ENCODE peak calls at places on chromosomes 3 and 15, in seven cellular contexts. N is heart right ventricle; C is CD8-positive, alpha-beta T cell; R is psoas muscle; L is cardiac muscle cell; K is mucosa of descending colon; X is adipocyte. W is an unnamed sample.

GRCh38 chr3:139343895-139344856 is at the start of gene MRPS22:
- DNase-seq in R (peak; percentile 88), L (peak; percentile 87), K (peak; percentile 89), X (peak; percentile 95), N (peak; percentile 69), C (peak; percentile 85), W (peak; percentile 86)

GRCh38 chr3:145942052-145942451 is 218.9 kb downstream of the PLOD2 start:
- DNase-seq in L (no peak), C (no peak), X (no peak), N (no peak), K (no peak), R (no peak), W (no peak)

GRCh38 chr3:52791928-52792327 is 2.7 kb upstream of the ITIH3 start:
- DNase-seq in X (no peak), C (no peak), L (no peak), R (no peak), K (no peak), N (no peak), W (no peak)

GRCh38 chr3:21783834-21784233 is 32.8 kb upstream of the ZNF385D start:
- DNase-seq in K (no peak), N (no peak), C (no peak), R (no peak), X (no peak), L (peak; percentile 62), W (no peak)

GRCh38 chr15:88066758-88067157 is 189.8 kb downstream of the NTRK3 start:
- DNase-seq in C (no peak), N (no peak), K (no peak), X (no peak), L (no peak), R (no peak), W (no peak)

GRCh38 chr15:39817892-39818291 is 35.3 kb upstream of the FSIP1 start:
- DNase-seq in L (no peak), N (no peak), R (no peak), K (no peak), X (peak; percentile 22), C (no peak), W (no peak)

GRCh38 chr3:82082796-82083195 is 321.4 kb upstream of the GBE1 start:
- DNase-seq in N (no peak), X (peak; percentile 62), R (no peak), L (no peak), K (no peak), C (no peak), W (no peak)

GRCh38 chr3:52177701-52178042 is 20.3 kb upstream of the ALAS1 start:
- DNase-seq in X (no peak), C (no peak), K (no peak), L (no peak), N (no peak), R (peak; percentile 17), W (no peak)

GRCh38 chr3:108403921-108404320 is 106.5 kb downstream of the MYH15 start:
- DNase-seq in K (no peak), C (no peak), L (no peak), R (no peak), N (no peak), X (no peak), W (no peak)

GRCh38 chr3:180116203-180116602 is 79.5 kb upstream of the PEX5L start:
- DNase-seq in L (no peak), N (no peak), C (no peak), R (no peak), K (no peak), X (no peak), W (no peak)

GRCh38 chr3:113275876-113276580 is 64.7 kb downstream of the BOC start:
- DNase-seq in X (peak; percentile 83), N (peak; percentile 36), K (no peak), R (peak; percentile 80), L (peak; percentile 23), C (no peak), W (no peak)

GRCh38 chr3:55639886-55640765 is 153.0 kb upstream of the WNT5A start:
- DNase-seq in R (no peak), N (no peak), C (no peak), L (no peak), X (no peak), K (no peak), W (no peak)

GRCh38 chr3:44301746-44302145 is 36.8 kb upstream of the TCAIM start:
- DNase-seq in R (no peak), N (no peak), X (no peak), C (no peak), L (no peak), K (no peak), W (no peak)

GRCh38 chr3:105758451-105758850 is 110.4 kb downstream of the CBLB start:
- DNase-seq in R (peak; percentile 46), N (no peak), L (no peak), X (no peak), K (no peak), C (no peak), W (no peak)

GRCh38 chr3:141399979-141400971 is 32.0 kb downstream of the ZBTB38 start:
- DNase-seq in L (peak; percentile 42), X (peak; percentile 29), C (no peak), K (peak; percentile 63), N (no peak), R (no peak), W (no peak)

GRCh38 chr3:141403576-141403975 is 35.3 kb downstream of the ZBTB38 start:
- DNase-seq in X (peak; percentile 22), N (no peak), K (no peak), R (no peak), L (no peak), C (no peak), W (peak; percentile 27)

GRCh38 chr3:141402476-141403171 is 34.3 kb downstream of the ZBTB38 start:
- DNase-seq in K (peak; percentile 69), N (peak; percentile 80), X (peak; percentile 80), R (peak; percentile 87), C (peak; percentile 80), L (peak; percentile 76), W (peak; percentile 49)

GRCh38 chr3:141401095-141401494 is 32.8 kb downstream of the ZBTB38 start:
- DNase-seq in K (no peak), X (peak; percentile 20), R (no peak), C (no peak), N (no peak), L (no peak), W (no peak)

DNA sequence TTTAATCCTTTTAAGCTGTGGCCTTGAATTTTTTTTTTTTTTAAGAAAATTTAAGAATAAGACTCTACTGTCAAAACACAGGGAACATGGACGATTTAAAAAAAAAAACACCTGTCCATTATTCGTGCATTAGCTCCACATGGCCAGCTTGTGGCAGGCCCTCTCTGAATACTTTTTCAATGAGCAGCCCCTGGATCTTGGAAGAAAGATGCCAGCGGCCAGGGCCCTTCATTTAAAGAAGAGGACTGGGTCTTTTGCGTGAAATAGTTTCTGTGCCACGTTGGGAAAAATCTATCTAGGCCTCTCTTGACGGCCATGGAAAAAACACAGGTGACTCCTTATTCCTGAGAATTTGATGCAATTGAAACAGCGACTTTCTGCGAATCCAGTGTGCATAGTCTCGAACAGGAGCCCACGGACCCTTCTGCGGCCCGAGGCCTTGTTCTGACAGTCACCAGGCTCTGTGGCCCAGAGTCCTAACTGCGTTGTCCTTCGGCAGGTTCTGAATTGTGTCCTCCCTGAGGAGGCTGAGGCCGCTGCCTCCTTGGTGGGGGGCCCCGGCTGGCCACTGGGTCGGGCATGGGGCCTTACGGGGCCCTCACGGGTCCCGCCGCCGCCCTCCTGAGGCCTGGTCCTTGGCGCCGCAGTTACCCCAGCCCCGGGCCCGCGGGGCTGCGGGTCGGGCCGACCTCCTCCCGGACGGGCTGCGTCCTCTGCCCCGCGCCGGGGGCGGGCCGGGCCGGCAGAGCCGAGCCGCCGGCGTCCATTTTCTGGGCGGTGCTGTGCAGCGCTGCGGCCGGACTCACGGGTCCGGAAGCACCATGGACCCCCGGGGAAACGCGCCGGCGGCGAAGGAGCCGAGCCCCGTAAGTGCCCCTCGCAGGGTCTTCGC is 33.5 kb downstream of the ZBTB38 start:
- DNase-seq in C (no peak), L (peak; percentile 66), R (peak; percentile 76), K (peak; percentile 63), N (peak; percentile 71), X (peak; percentile 62), W (no peak)
- H3K4me1 ChIP-seq in C (peaks cover 25% of the 10 kb centered on the region), L (peaks cover 25% of the 10 kb centered on the region), R (peaks cover 30% of the 10 kb centered on the region), K (peaks cover 25% of the 10 kb centered on the region), N (peaks cover 30% of the 10 kb centered on the region), X (peaks cover 58% of the 10 kb centered on the region), W (peaks cover 60% of the 10 kb centered on the region)

GRCh38 chr3:152203677-152204076 is 65.1 kb upstream of the MBNL1 start:
- DNase-seq in K (no peak), X (peak; percentile 66), C (no peak), N (no peak), R (no peak), L (no peak), W (no peak)
- H3K4me3 ChIP-seq in K (no peak overlapping the region), X (peak overlapping the region; percentile 62), C (peak overlapping the region; percentile 31), N (no peak overlapping the region), R (peak overlapping the region; percentile 61), L (no peak overlapping the region), W (peak overlapping the region; percentile 93)

GRCh38 chr15:52337961-52338535 is 42.4 kb upstream of the MYO5C start:
- DNase-seq in R (no peak), N (no peak), K (no peak), C (no peak), L (peak; percentile 49), X (no peak), W (peak; percentile 40)
- H3K4me1 ChIP-seq in R (peaks cover 6% of the 10 kb centered on the region), N (peaks cover 4% of the 10 kb centered on the region), K (peaks cover 3% of the 10 kb centered on the region), C (no peaks in the 10 kb centered on the region), L (peaks cover 4% of the 10 kb centered on the region), X (peaks cover 12% of the 10 kb centered on the region), W (no peaks in the 10 kb centered on the region)

DNA sequence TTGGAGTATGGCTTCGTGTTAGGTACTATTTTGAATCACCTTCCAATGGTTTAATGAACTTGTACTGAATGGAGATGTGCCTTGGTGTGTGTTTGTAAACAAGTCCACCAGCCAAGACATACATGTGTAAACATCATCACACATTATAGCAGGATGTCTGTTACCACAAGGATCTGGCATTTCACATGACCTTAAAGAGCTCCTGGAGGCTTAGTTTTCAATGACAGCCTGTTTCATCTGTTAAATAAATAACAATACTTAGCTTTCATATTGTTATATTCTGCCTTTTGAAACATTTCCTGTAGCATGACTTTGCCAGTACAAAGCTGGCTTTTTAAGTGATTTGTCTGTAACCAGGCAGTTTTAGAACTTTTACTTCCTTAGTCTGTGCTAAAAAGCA is 538.6 kb upstream of the MDFIC2 start:
- DNase-seq in C (no peak), R (no peak), N (no peak), X (no peak), K (no peak), L (no peak), W (no peak)
- H3K4me3 ChIP-seq in C (no peak overlapping the region), R (no peak overlapping the region), N (no peak overlapping the region), X (peak overlapping the region; percentile 44), K (no peak overlapping the region), L (no peak overlapping the region), W (no peak overlapping the region)

DNA sequence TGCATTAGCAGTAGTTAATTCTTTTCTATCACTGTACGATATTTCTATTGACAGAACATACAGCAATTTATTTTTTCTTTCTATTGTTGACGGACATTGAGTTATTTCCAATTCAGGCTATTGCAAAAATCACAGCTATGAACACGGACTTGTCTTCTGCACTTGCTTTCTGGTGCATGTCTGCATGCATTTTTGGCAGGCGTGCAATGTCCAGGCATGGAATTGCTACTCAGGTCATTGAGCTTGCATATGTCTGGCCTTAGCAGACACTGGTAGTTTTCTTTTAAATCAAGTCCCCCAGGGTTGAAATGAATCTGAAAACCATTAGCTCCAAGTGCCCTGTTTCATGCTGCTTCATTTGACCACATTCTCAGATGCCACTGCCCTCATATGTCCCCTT is 72.9 kb downstream of the LRIG1 start:
- DNase-seq in K (no peak), C (no peak), N (no peak), L (no peak), X (no peak), R (no peak), W (no peak)
- H3K4me1 ChIP-seq in K (peaks cover 12% of the 10 kb centered on the region), C (no peaks in the 10 kb centered on the region), N (peaks cover 45% of the 10 kb centered on the region), L (peaks cover 9% of the 10 kb centered on the region), X (peaks cover 27% of the 10 kb centered on the region), R (peaks cover 92% of the 10 kb centered on the region), W (no peaks in the 10 kb centered on the region)